ENCODE peak calls at places on chromosomes 11 and 22, in four cellular contexts. B, A, I and X are unnamed samples.

GRCh38 chr11:32893947-32894827 is 1.6 kb downstream of the QSER1 start:
- DNase-seq in I (peak), A (peak), B (peak), X (no peak)

GRCh38 chr11:12271241-12271640 is 106.1 kb upstream of the PARVA start:
- DNase-seq in B (no peak), I (no peak), A (no peak), X (no peak)

GRCh38 chr11:132278801-132279574 is 908.6 kb downstream of the NTM start:
- DNase-seq in A (peak), I (peak), B (peak), X (no peak)

GRCh38 chr11:123580557-123581275 is 73.7 kb downstream of the SCN3B start:
- DNase-seq in I (peak), A (peak), B (peak), X (peak)

GRCh38 chr11:86408845-86409244 is 34.2 kb downstream of the CCDC81 start:
- DNase-seq in A (no peak), I (no peak), B (no peak), X (no peak)

GRCh38 chr11:34904421-34904950 is 11.7 kb downstream of the APIP start:
- DNase-seq in I (no peak), A (no peak), B (peak), X (no peak)

GRCh38 chr22:38543822-38544221 is 26.2 kb downstream of the DMC1 start:
- DNase-seq in B (peak), I (no peak), A (no peak), X (no peak)

GRCh38 chr22:33726294-33726711 is 194.0 kb downstream of the LARGE1 start:
- DNase-seq in B (no peak), A (peak), I (no peak), X (no peak)

GRCh38 chr11:34266090-34266912 is 91.5 kb downstream of the ABTB2 start:
- DNase-seq in A (no peak), I (no peak), B (no peak), X (no peak)

GRCh38 chr11:128868851-128869671 is 2.0 kb upstream of the KCNJ1 start:
- DNase-seq in B (peak), A (no peak), I (no peak), X (no peak)

GRCh38 chr22:45889093-45889538 is 87.8 kb downstream of the WNT7B start:
- DNase-seq in I (no peak), A (no peak), B (no peak), X (no peak)

GRCh38 chr22:22894740-22895731 is 7.4 kb downstream of the IGLL5 start:
- DNase-seq in A (no peak), B (peak), I (peak), X (no peak)

GRCh38 chr11:45150301-45150700 is 3.9 kb downstream of the PRDM11 start:
- DNase-seq in B (no peak), A (no peak), I (no peak), X (peak)

GRCh38 chr11:108959124-108959761 is 294.4 kb downstream of the DDX10 start:
- DNase-seq in B (no peak), A (no peak), I (no peak), X (no peak)

GRCh38 chr11:75159081-75159953 is 8.4 kb downstream of the SLCO2B1 start:
- DNase-seq in A (no peak), B (no peak), I (no peak), X (no peak)

GRCh38 chr11:31340903-31341572 is 28.5 kb downstream of the DCDC1 start:
- DNase-seq in A (peak), I (no peak), B (peak), X (no peak)

GRCh38 chr11:2444301-2445106 is at the start of the genes KCNQ1 and TRPM5:
- DNase-seq in B (peak), A (peak), I (peak), X (peak)

GRCh38 chr11:36010010-36010740 is 66.3 kb downstream of the LDLRAD3 start:
- DNase-seq in I (no peak), B (no peak), A (no peak), X (no peak)

GRCh38 chr22:29065468-29066190 is 4.0 kb upstream of the C22orf31 start:
- DNase-seq in A (no peak), I (no peak), B (no peak), X (no peak)

GRCh38 chr11:102223859-102224258 is 93.4 kb upstream of the BIRC3 start:
- DNase-seq in I (no peak), B (no peak), A (no peak), X (no peak)

GRCh38 chr11:17572791-17573460 is 25.9 kb downstream of the OTOG start:
- DNase-seq in B (no peak), A (no peak), I (no peak), X (peak)

GRCh38 chr11:64023731-64024710 is 11.7 kb upstream of the FLRT1 start:
- DNase-seq in B (no peak), I (no peak), A (no peak), X (no peak)

GRCh38 chr22:46201059-46201757 is 48.9 kb downstream of the CDPF1 start:
- DNase-seq in I (no peak), A (no peak), B (no peak), X (no peak)

GRCh38 chr11:79174045-79175008 is 266.5 kb downstream of the TENM4 start:
- DNase-seq in B (no peak), I (no peak), A (no peak), X (no peak)

GRCh38 chr22:44260216-44261035 is 52.3 kb downstream of the SHISAL1 start:
- DNase-seq in I (no peak), A (no peak), B (no peak), X (peak)

GRCh38 chr22:37519268-37520195 is at the start of gene CARD10:
- DNase-seq in B (no peak), A (no peak), I (no peak), X (no peak)

GRCh38 chr11:121534131-121535093 is 81.6 kb upstream of the SORL1-AS1 start:
- DNase-seq in A (no peak), B (peak), I (no peak), X (no peak)
- TF ChIP-seq CTCF in A (no peak), B (peak), I (no peak), X (no peak)

DNA sequence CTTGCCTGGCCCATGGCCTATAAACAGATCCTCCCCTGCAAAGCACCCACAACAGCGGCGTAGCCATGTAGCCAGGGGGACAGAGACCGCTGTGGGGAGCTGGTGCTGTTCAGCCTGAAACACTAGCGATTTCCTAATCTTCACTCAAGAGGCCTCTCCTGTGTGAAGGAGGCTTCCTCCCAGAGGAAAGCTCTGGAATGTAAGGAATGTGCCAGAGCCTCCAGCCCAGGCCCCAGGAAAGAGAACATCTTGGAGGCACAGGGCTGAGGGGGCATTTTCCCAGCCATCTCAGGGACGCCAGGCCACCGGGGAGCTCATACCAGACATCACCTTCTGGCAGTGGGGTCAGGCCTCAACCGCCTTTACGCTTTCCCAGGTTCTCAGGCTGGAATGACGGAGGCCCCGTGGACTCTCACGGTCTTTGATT is 24.0 kb downstream of the MIAT start:
- DNase-seq in B (no peak), I (no peak), A (no peak), X (no peak)
- TF ChIP-seq CTCF in B (no peak), I (no peak), A (no peak), X (no peak)

GRCh38 chr11:119678351-119678750 is 50.6 kb downstream of the NECTIN1 start:
- DNase-seq in I (no peak), B (no peak), A (no peak), X (no peak)

GRCh38 chr11:119680899-119681370 is 48.1 kb downstream of the NECTIN1 start:
- DNase-seq in I (no peak), B (no peak), A (no peak), X (no peak)

GRCh38 chr11:119684361-119685072 is 44.5 kb downstream of the NECTIN1 start:
- DNase-seq in A (peak), B (no peak), I (peak), X (no peak)

GRCh38 chr11:119683783-119684182 is 45.2 kb downstream of the NECTIN1 start:
- DNase-seq in I (peak), A (no peak), B (no peak), X (no peak)

GRCh38 chr11:119681537-119681936 is 47.5 kb downstream of the NECTIN1 start:
- DNase-seq in I (no peak), A (no peak), B (no peak), X (no peak)
- TF ChIP-seq CTCF in I (no peak), A (no peak), B (peak), X (no peak)

DNA sequence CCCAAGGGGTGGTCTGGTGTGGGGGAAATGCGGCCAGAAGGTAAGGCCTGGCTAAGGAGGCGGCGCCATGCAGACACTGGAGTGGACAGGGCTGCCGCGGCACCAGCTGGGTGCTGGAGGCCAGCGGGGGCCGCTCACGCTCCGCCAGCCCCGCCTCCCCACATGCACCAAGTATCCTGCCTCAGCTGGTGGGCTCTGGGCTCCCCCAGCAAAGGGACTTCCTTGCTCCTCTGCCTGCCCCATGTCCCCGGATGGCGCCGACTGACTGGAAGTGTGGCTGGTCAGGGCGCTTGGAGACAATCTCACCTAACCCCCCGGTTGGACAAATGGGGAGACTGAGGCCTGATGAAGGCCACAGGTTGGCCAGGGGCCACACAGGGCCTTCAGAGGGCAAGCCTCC is 7.6 kb upstream of the CHADL start:
- DNase-seq in A (no peak), I (no peak), B (no peak), X (no peak)
- TF ChIP-seq CTCF in A (no peak), I (no peak), B (no peak), X (no peak)

GRCh38 chr11:67040147-67040546 is 16.5 kb upstream of the RHOD start:
- DNase-seq in A (no peak), I (no peak), B (no peak), X (no peak)
- TF ChIP-seq CTCF in A (no peak), I (no peak), B (no peak), X (no peak)